ENCODE peak calls at places on chromosomes 11 and 22, in six cellular contexts. S, L, G, Q, Z and D are unnamed samples.
A peak's percentile ranks its signal among the peaks of the same experiment; 100 is the strongest.

GRCh38 chr11:44133335-44133946 is 38.0 kb downstream of the EXT2 start:
- DNase-seq in S (peak; percentile 42), L (peak; percentile 56), G (no peak), Q (peak; percentile 22), Z (peak; percentile 73), D (peak; percentile 62)

GRCh38 chr22:26235792-26236191 is 66.5 kb downstream of the SEZ6L start:
- DNase-seq in S (no peak), L (no peak), G (no peak), Q (no peak), Z (no peak), D (no peak)

GRCh38 chr11:77449060-77449521 is 24.8 kb downstream of the PAK1 start:
- DNase-seq in S (no peak), L (no peak), G (no peak), Q (no peak), Z (no peak), D (no peak)

GRCh38 chr11:94793002-94793401 is 24.8 kb downstream of the AMOTL1 start:
- DNase-seq in S (no peak), L (no peak), G (no peak), Q (no peak), Z (no peak), D (peak; percentile 55)

GRCh38 chr11:79206951-79207350 is 233.9 kb downstream of the TENM4 start:
- DNase-seq in S (no peak), L (no peak), G (no peak), Q (no peak), Z (no peak), D (no peak)

GRCh38 chr11:10742460-10743208 is 8.4 kb upstream of the CTR9 start:
- DNase-seq in S (peak; percentile 72), L (peak; percentile 31), G (no peak), Q (no peak), Z (peak; percentile 33), D (peak; percentile 77)

GRCh38 chr11:41177791-41178190 is 281.7 kb downstream of the LRRC4C start:
- DNase-seq in S (no peak), L (no peak), G (no peak), Q (no peak), Z (no peak), D (peak; percentile 54)

GRCh38 chr22:46162771-46163170 is 12.4 kb downstream of the PPARA start:
- DNase-seq in S (no peak), L (peak; percentile 6), G (no peak), Q (no peak), Z (no peak), D (no peak)

GRCh38 chr22:41305646-41306045 is 4.3 kb downstream of the ZC3H7B start:
- DNase-seq in S (no peak), L (no peak), G (no peak), Q (peak; percentile 52), Z (peak; percentile 40), D (peak; percentile 27)

GRCh38 chr22:50119768-50120251 is 30.0 kb downstream of the MOV10L1 start:
- DNase-seq in S (no peak), L (no peak), G (no peak), Q (no peak), Z (peak; percentile 82), D (peak; percentile 27)

GRCh38 chr11:99277281-99277680 is 256.5 kb downstream of the CNTN5 start:
- DNase-seq in S (no peak), L (no peak), G (no peak), Q (no peak), Z (no peak), D (no peak)

GRCh38 chr11:108733479-108734116 is 68.7 kb downstream of the DDX10 start:
- DNase-seq in S (peak; percentile 62), L (no peak), G (peak; percentile 19), Q (no peak), Z (peak; percentile 59), D (peak; percentile 55)

GRCh38 chr11:71251159-71251721 is 1.1 kb downstream of the SHANK2 start:
- DNase-seq in S (no peak), L (peak; percentile 62), G (no peak), Q (no peak), Z (peak; percentile 11), D (no peak)

GRCh38 chr11:4936745-4937144 is 10.7 kb downstream of the OR51A4 start:
- DNase-seq in S (no peak), L (no peak), G (no peak), Q (no peak), Z (no peak), D (no peak)

GRCh38 chr11:36793542-36793926 is 195.5 kb upstream of the RAG2 start:
- DNase-seq in S (no peak), L (peak; percentile 19), G (no peak), Q (no peak), Z (no peak), D (no peak)

GRCh38 chr22:43213066-43213465 is 26.1 kb upstream of the TTLL12 start:
- DNase-seq in S (no peak), L (peak; percentile 51), G (no peak), Q (no peak), Z (peak; percentile 19), D (no peak)